ENCODE peak calls at places on chromosomes 13 and 19, in six cellular contexts. H is K562, S is choroid plexus epithelial cell, C is HL-60, L is epithelial cell of esophagus, Y is astrocyte. X is an unnamed sample.

GRCh38 chr19:15635016-15635805 is 5.5 kb upstream of the CYP4F3 start:
- DNase-seq in H (no peak), S (no peak), C (no peak), L (peak; percentile 63), Y (no peak), X (no peak)

GRCh38 chr19:2952953-2953481 is 8.2 kb upstream of the ZNF77 start:
- DNase-seq in H (no peak), S (peak; percentile 33), C (no peak), L (peak; percentile 98), Y (no peak), X (no peak)

GRCh38 chr19:28023064-28023463 is 1189.9 kb downstream of the UQCRFS1 start:
- DNase-seq in H (no peak), S (peak; percentile 0), C (no peak), L (no peak), Y (peak; percentile 97), X (no peak)

GRCh38 chr13:26557393-26558073 is at the start of gene WASF3:
- DNase-seq in H (peak; percentile 96), S (peak; percentile 95), C (peak; percentile 28), L (peak; percentile 95), Y (peak; percentile 80), X (peak; percentile 42)

GRCh38 chr13:20580257-20580656 is 13.3 kb downstream of the IFT88 start:
- DNase-seq in H (no peak), S (peak; percentile 32), C (no peak), L (no peak), Y (no peak), X (no peak)

GRCh38 chr19:51687791-51688664 is 5.1 kb upstream of the SPACA6 start:
- DNase-seq in H (peak; percentile 47), S (peak; percentile 53), C (no peak), L (peak; percentile 42), Y (peak; percentile 45), X (no peak)

GRCh38 chr19:48556163-48556562 is 4.2 kb downstream of the SULT2B1 start:
- DNase-seq in H (peak; percentile 12), S (peak; percentile 55), C (no peak), L (peak; percentile 81), Y (peak; percentile 41), X (no peak)

GRCh38 chr13:73521291-73521626 is 462.5 kb downstream of the KLF5 start:
- DNase-seq in H (no peak), S (no peak), C (no peak), L (no peak), Y (no peak), X (no peak)

GRCh38 chr13:43865892-43866291 is 13.6 kb downstream of the CCDC122 start:
- DNase-seq in H (no peak), S (peak; percentile 36), C (no peak), L (peak; percentile 85), Y (peak; percentile 19), X (no peak)

GRCh38 chr19:1173160-1173844 is 766 bp downstream of the SBNO2 start:
- DNase-seq in H (peak; percentile 50), S (no peak), C (peak; percentile 71), L (no peak), Y (no peak), X (no peak)

GRCh38 chr19:21751379-21751778 is 16.0 kb downstream of the ZNF100 start:
- DNase-seq in H (no peak), S (peak; percentile 41), C (no peak), L (no peak), Y (peak; percentile 36), X (peak; percentile 12)

GRCh38 chr13:41188584-41188983 is 5.8 kb downstream of the KBTBD7 start:
- DNase-seq in H (no peak), S (peak; percentile 66), C (no peak), L (peak; percentile 61), Y (peak; percentile 32), X (peak; percentile 16)

GRCh38 chr19:55370305-55370988 is at the start of gene IL11:
- DNase-seq in H (no peak), S (no peak), C (no peak), L (peak; percentile 74), Y (peak; percentile 57), X (no peak)

GRCh38 chr19:871446-872265 is 12.2 kb downstream of the CFD start:
- DNase-seq in H (peak; percentile 60), S (no peak), C (no peak), L (no peak), Y (peak; percentile 34), X (no peak)

GRCh38 chr13:110312669-110313031 is 5.6 kb downstream of the COL4A2 start:
- DNase-seq in H (no peak), S (peak; percentile 92), C (no peak), L (peak; percentile 79), Y (peak; percentile 95), X (peak; percentile 80)

GRCh38 chr19:27672309-27673047 is 1540.5 kb downstream of the UQCRFS1 start:
- DNase-seq in H (no peak), S (no peak), C (no peak), L (no peak), Y (no peak), X (no peak)

GRCh38 chr19:11555246-11555645 is 3.8 kb downstream of the ELOF1 start:
- DNase-seq in H (no peak), S (no peak), C (no peak), L (no peak), Y (no peak), X (no peak)

GRCh38 chr19:36032251-36033104 is at the start of gene CLIP3:
- DNase-seq in H (peak; percentile 44), S (peak; percentile 71), C (no peak), L (no peak), Y (peak; percentile 42), X (no peak)

GRCh38 chr13:43916828-43917227 is 37.1 kb downstream of the LACC1 start:
- DNase-seq in H (no peak), S (no peak), C (no peak), L (no peak), Y (peak; percentile 14), X (no peak)

GRCh38 chr19:1046836-1047695 is 7.2 kb downstream of the ABCA7 start:
- DNase-seq in H (no peak), S (no peak), C (no peak), L (no peak), Y (no peak), X (no peak)

GRCh38 chr19:54462713-54463530 is 656 bp downstream of the LENG9 start:
- DNase-seq in H (peak; percentile 42), S (peak; percentile 70), C (no peak), L (peak; percentile 70), Y (no peak), X (no peak)

DNA sequence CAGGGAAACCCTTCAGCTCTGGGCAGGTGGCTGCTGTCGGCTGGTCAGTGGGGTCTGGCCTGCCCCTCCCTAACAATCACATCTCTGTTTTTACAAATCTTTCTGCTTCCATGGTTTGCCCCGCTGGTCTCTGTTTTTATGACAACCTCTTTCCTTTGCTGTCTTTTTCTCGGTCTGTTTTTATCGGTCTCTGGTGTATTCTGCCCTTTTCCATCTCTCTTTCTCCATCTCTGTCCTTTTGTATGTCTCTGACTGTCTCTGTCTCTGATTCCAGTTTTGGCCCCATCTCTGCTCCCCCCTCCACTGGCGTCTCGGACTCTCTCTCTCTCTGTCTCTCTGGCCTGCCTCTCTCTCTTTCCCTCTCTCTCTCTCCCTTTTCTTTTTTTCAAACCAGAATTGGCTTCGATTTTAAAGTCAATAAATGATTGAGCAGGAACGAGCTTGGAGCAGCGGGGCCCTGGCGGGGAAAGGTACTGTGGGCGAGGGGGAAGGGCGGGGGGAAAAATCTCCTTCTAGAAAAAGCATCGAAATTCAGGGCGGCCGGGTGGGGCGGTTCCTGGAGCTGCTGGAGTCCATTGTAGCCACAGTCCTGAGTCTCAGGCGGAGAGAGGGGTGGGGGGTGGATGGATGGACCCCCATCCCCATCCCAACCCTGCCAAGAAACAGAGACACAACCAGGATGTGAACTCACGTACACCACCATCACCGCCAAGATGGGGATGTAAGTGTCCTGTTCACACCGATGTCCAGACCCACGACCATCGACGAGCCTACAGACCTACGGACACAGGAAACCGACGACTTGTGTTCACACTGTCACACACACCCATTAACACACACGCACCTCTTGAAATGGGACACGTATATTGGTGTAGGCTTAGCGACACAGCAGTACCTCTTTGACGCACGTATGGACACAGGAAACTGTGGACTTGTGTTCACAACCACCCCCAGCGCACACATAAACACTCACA is 3.0 kb downstream of the NFIX start:
- DNase-seq in H (no peak), S (no peak), C (no peak), L (no peak), Y (no peak), X (no peak)
- H3K4me3 ChIP-seq in H (no peak overlapping the region), S (no peak overlapping the region), C (no peak overlapping the region), L (no peak overlapping the region), Y (peak overlapping the region; percentile 72), X (peak overlapping the region; percentile 18)

GRCh38 chr13:99215466-99215865 is 14.8 kb downstream of the UBAC2 start:
- DNase-seq in H (no peak), S (no peak), C (no peak), L (no peak), Y (no peak), X (no peak)

GRCh38 chr13:99214232-99214631 is 13.6 kb downstream of the UBAC2 start:
- DNase-seq in H (no peak), S (no peak), C (no peak), L (peak; percentile 72), Y (no peak), X (no peak)

GRCh38 chr13:99211421-99212035 is 10.9 kb downstream of the UBAC2 start:
- DNase-seq in H (no peak), S (no peak), C (no peak), L (no peak), Y (no peak), X (no peak)

GRCh38 chr13:99217461-99218101 is 16.9 kb downstream of the UBAC2 start:
- DNase-seq in H (no peak), S (no peak), C (no peak), L (no peak), Y (no peak), X (no peak)

GRCh38 chr13:99214691-99215090 is 14.0 kb downstream of the UBAC2 start:
- DNase-seq in H (no peak), S (no peak), C (no peak), L (no peak), Y (no peak), X (no peak)
- TF ChIP-seq CTCF in H (no peak), S (no peak), C (no peak), L (no peak), Y (no peak), X (no peak)

GRCh38 chr19:19775891-19776205 is 42.9 kb upstream of the ZNF14 start:
- DNase-seq in H (no peak), S (no peak), C (no peak), L (no peak), Y (no peak), X (no peak)
- H3K4me3 ChIP-seq in H (peak overlapping the region; percentile 63), S (peak overlapping the region; percentile 91), C (peak overlapping the region; percentile 77), L (peak overlapping the region; percentile 79), Y (peak overlapping the region; percentile 96), X (peak overlapping the region; percentile 95)

DNA sequence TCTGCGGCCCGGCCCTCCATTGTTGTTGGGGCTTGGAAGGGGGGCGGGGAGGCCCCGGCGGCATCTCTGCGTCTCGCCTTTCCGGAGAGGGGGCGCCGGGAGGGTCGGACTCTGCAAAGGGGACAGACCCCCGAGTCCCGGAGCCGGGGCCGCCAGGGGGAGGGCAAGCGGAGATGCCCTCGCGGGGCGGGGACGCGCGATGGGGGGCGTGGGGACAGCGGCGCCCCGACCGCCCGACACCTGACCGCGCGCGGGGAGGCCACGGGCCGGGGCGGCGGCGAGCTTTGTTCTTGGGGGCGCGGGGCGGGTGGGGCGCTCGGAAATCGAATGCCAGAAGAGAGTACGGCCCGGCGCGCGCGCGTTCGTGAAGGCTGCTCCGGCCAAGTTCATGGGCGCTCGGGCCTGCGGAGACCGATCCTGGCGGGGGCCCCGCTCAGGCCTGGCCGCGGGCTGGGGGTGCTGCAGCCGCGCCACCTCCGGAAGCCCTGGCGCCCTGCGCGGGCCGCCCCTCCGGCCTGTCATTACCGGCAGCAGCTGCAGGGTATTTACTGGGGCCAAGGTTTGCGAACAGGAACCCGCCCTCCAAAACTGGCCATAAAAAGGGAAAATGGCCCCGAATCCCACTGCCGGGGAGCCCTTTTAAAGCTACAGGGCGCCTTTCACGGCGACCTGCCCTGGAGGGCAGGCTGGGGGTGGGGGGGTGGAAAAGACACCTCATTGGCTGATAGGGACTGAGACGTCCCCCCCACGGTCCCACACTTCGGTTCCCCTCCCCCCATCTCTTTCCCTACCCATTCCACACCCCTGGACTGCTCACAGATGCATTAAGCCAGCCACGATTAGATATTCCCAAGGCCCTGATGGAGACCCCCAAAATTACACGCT is 11.1 kb upstream of the NANOS3 start:
- DNase-seq in H (no peak), S (no peak), C (no peak), L (no peak), Y (no peak), X (no peak)
- TF ChIP-seq CTCF in H (no peak), S (no peak), C (no peak), L (no peak), Y (no peak), X (no peak)